ENCODE peak calls at places on chromosomes 7 and 10, in six cellular contexts. T is right lobe of liver, P is K562, L is uterus, E is SJCRH30, B is coronary artery. N is an unnamed sample.

GRCh38 chr10:31099101-31099500 is 67.4 kb upstream of the ZNF438 start:
- DNase-seq in T (no peak), E (peak), L (no peak), P (no peak), B (no peak), N (no peak)

GRCh38 chr10:15313844-15314243 is 57.2 kb downstream of the FAM171A1 start:
- DNase-seq in B (no peak), T (no peak), L (peak), P (peak), E (no peak), N (no peak)

GRCh38 chr10:110893559-110894179 is 21.9 kb downstream of the PDCD4 start:
- DNase-seq in E (no peak), L (no peak), B (no peak), T (no peak), P (peak), N (no peak)

GRCh38 chr10:5354068-5354467 is 10.7 kb upstream of the UCN3 start:
- DNase-seq in T (no peak), P (no peak), B (no peak), E (no peak), L (no peak), N (no peak)

GRCh38 chr7:81111358-81111757 is 192.5 kb upstream of the SEMA3C start:
- DNase-seq in E (peak), L (peak), T (no peak), P (no peak), B (no peak), N (no peak)

GRCh38 chr7:34073676-34074075 is 168.3 kb downstream of the BMPER start:
- DNase-seq in P (no peak), B (no peak), L (no peak), E (no peak), T (no peak), N (no peak)

GRCh38 chr10:15737635-15738034 is 17.9 kb upstream of the ITGA8 start:
- DNase-seq in P (peak), L (no peak), B (no peak), E (no peak), T (no peak), N (no peak)

GRCh38 chr10:4131407-4132215 is 346.6 kb upstream of the KLF6 start:
- DNase-seq in P (no peak), T (no peak), L (no peak), E (no peak), B (no peak), N (no peak)

GRCh38 chr7:134908289-134908688 is 78.0 kb upstream of the AGBL3 start:
- DNase-seq in L (no peak), B (no peak), T (no peak), P (no peak), E (no peak), N (no peak)

DNA sequence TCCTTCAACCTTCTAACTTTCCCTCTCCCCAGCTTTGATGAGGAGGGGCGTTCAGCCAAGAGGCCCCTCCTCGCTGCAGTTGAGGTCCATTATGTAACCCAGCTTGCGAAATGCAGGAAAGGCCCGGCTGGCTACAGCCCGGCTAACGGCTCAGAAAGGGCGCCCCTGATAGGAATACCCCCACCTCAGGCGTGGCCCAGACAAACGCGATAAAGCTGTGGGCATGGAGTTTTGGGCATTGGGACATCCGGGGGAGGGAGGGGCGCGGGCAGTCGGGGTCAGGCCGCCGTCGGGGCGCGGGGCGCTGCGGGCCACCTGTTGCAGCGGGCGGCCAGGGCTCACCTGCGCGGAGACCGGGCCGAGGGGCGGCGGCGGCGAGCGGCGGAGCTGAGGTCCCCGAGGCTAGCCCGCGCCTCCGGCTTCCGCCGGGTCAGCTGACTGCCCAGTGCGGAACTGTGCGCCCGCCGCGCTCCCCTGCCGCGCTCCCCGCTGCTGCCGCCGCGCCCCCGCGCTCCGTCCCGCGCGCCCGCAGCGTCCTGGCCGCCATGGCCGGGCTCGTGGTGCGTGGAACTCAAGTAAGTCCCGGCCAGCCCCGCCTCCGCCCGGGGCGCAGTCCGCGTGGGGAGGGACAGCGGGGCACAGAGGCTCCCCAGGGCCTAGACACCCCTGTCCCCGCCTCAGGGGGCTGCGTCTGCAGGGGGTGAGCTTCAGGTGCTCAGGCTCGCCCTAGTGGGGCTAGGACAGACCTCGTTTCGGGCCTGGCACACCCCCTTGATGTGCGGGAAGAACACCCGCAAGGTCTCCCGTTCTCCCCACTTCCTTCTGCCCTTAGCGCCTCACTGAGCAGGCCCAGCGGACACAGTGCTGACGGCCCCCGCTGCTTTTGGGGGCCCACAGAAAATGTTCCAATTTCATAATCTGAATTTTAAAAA is at the start of gene LRMDA:
- DNase-seq in B (no peak), T (peak), P (no peak), E (no peak), L (peak), N (no peak)
- H3K4me3 ChIP-seq in B (peak), T (peak), P (no peak), E (no peak), L (peak), N (no peak)

GRCh38 chr10:101682172-101682825 is 12.7 kb downstream of the FBXW4 start:
- DNase-seq in T (no peak), E (no peak), P (no peak), B (no peak), L (no peak), N (no peak)
- H3K4me3 ChIP-seq in T (no peak), E (no peak), P (no peak), B (peak), L (no peak), N (no peak)

GRCh38 chr10:132788180-132788830 is 2.4 kb upstream of the NKX6-2 start:
- DNase-seq in T (no peak), L (no peak), P (no peak), B (no peak), E (no peak), N (peak)
- H3K4me3 ChIP-seq in T (no peak), L (no peak), P (no peak), B (no peak), E (no peak), N (peak)

GRCh38 chr10:30057421-30057841 is 2.0 kb downstream of the JCAD start:
- DNase-seq in P (no peak), E (no peak), T (no peak), B (no peak), L (no peak), N (no peak)

GRCh38 chr10:30059209-30060107 is at the start of gene JCAD:
- DNase-seq in T (peak), L (peak), B (peak), E (peak), P (peak), N (peak)

GRCh38 chr10:30056767-30057355 is 2.5 kb downstream of the JCAD start:
- DNase-seq in E (no peak), L (no peak), B (no peak), T (no peak), P (no peak), N (no peak)

GRCh38 chr10:30058111-30058510 is 1.3 kb downstream of the JCAD start:
- DNase-seq in L (peak), P (no peak), E (no peak), T (no peak), B (no peak), N (no peak)

GRCh38 chr10:30058570-30059132 is 735 bp downstream of the JCAD start:
- DNase-seq in B (no peak), T (no peak), E (no peak), L (no peak), P (no peak), N (peak)
- H3K4me3 ChIP-seq in B (peak), T (peak), E (peak), L (peak), P (no peak), N (peak)

GRCh38 chr10:10911471-10911921 is 106.2 kb upstream of the CELF2 start:
- DNase-seq in E (peak), B (peak), P (no peak), L (peak), T (no peak), N (no peak)
- H3K4me3 ChIP-seq in E (peak), B (peak), P (no peak), L (peak), T (no peak), N (no peak)

DNA sequence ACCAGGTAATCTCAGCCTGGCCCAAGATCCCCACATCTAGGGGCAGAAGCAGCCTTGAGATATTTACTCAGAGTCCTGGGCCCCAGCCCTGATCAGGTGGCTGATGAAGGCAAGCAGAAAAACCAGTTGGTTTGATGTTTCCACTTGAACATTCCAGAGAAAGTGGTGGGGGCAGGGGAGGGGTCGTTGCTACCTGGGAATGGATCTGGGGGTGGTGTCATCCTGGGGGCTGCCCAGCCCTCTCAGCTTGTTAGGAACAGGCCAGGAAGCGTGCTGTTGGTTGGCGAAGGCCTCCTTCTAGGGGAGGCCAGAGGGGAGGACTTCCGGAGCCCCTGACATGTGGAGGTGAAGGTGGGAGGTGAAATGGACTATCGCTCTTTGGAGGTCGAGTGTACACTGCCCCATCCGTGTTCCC is 3.7 kb upstream of the ABHD11 start:
- DNase-seq in L (no peak), E (no peak), P (no peak), B (no peak), T (no peak), N (no peak)
- H3K4me3 ChIP-seq in L (no peak), E (no peak), P (no peak), B (no peak), T (peak), N (no peak)